ENCODE peak calls at places on chromosomes 6 and 20, in ten cellular contexts. One of them, this sample, is unnamed. For H3K27me3, the result is how much of the 10 kb centered on the place peaks cover.

GRCh38 chr6:27332692-27333641 is 20.9 kb upstream of the POM121L2 start:
- DNase-seq in HepG2: peak
- DNase-seq in uterus: peak
- DNase-seq in endothelial cell of umbilical vein: peak
- DNase-seq in neural progenitor cell: peak
- DNase-seq in body of pancreas: peak
- DNase-seq in left ventricle myocardium inferior: no peak
- DNase-seq in transverse colon: no peak
- DNase-seq in H1: peak
- DNase-seq in psoas muscle: no peak
- DNase-seq in this sample: no peak

GRCh38 chr20:59948828-59949720 is 8.9 kb downstream of the FAM217B start:
- DNase-seq in neural progenitor cell: peak
- DNase-seq in H1: no peak
- DNase-seq in body of pancreas: no peak
- DNase-seq in HepG2: peak
- DNase-seq in psoas muscle: no peak
- DNase-seq in transverse colon: no peak
- DNase-seq in endothelial cell of umbilical vein: peak
- DNase-seq in uterus: no peak
- DNase-seq in left ventricle myocardium inferior: no peak
- DNase-seq in this sample: no peak

GRCh38 chr6:163460307-163460782 is 45.8 kb downstream of the QKI start:
- DNase-seq in HepG2: no peak
- DNase-seq in H1: no peak
- DNase-seq in endothelial cell of umbilical vein: peak
- DNase-seq in psoas muscle: no peak
- DNase-seq in body of pancreas: no peak
- DNase-seq in transverse colon: no peak
- DNase-seq in neural progenitor cell: peak
- DNase-seq in left ventricle myocardium inferior: no peak
- DNase-seq in uterus: no peak
- DNase-seq in this sample: no peak

GRCh38 chr6:137159912-137160311 is 13.5 kb downstream of the IL22RA2 start:
- DNase-seq in HepG2: no peak
- DNase-seq in neural progenitor cell: no peak
- DNase-seq in psoas muscle: no peak
- DNase-seq in uterus: no peak
- DNase-seq in H1: no peak
- DNase-seq in endothelial cell of umbilical vein: no peak
- DNase-seq in left ventricle myocardium inferior: no peak
- DNase-seq in body of pancreas: no peak
- DNase-seq in transverse colon: no peak
- DNase-seq in this sample: no peak

GRCh38 chr20:63767886-63768285 is 28.3 kb downstream of the SLC2A4RG start:
- DNase-seq in body of pancreas: no peak
- DNase-seq in transverse colon: no peak
- DNase-seq in H1: no peak
- DNase-seq in left ventricle myocardium inferior: no peak
- DNase-seq in endothelial cell of umbilical vein: no peak
- DNase-seq in neural progenitor cell: no peak
- DNase-seq in psoas muscle: no peak
- DNase-seq in HepG2: no peak
- DNase-seq in uterus: no peak
- DNase-seq in this sample: no peak

GRCh38 chr6:100886078-100886477 is 4.9 kb upstream of the ASCC3 start:
- DNase-seq in uterus: no peak
- DNase-seq in body of pancreas: no peak
- DNase-seq in HepG2: no peak
- DNase-seq in endothelial cell of umbilical vein: no peak
- DNase-seq in left ventricle myocardium inferior: no peak
- DNase-seq in H1: no peak
- DNase-seq in psoas muscle: no peak
- DNase-seq in transverse colon: no peak
- DNase-seq in neural progenitor cell: no peak
- DNase-seq in this sample: no peak

GRCh38 chr6:96522469-96523009 is 933 bp downstream of the UFL1 start:
- DNase-seq in neural progenitor cell: no peak
- DNase-seq in left ventricle myocardium inferior: no peak
- DNase-seq in endothelial cell of umbilical vein: peak
- DNase-seq in psoas muscle: no peak
- DNase-seq in H1: no peak
- DNase-seq in uterus: no peak
- DNase-seq in transverse colon: no peak
- DNase-seq in body of pancreas: no peak
- DNase-seq in HepG2: peak
- DNase-seq in this sample: no peak

GRCh38 chr6:134170844-134171243 is 118.4 kb upstream of the SLC2A12 start:
- DNase-seq in H1: no peak
- DNase-seq in body of pancreas: no peak
- DNase-seq in uterus: no peak
- DNase-seq in neural progenitor cell: peak
- DNase-seq in transverse colon: no peak
- DNase-seq in HepG2: no peak
- DNase-seq in endothelial cell of umbilical vein: no peak
- DNase-seq in psoas muscle: peak
- DNase-seq in left ventricle myocardium inferior: no peak
- DNase-seq in this sample: no peak

GRCh38 chr6:7978736-7979135 is 68.1 kb upstream of the TXNDC5 start:
- DNase-seq in left ventricle myocardium inferior: no peak
- DNase-seq in uterus: no peak
- DNase-seq in HepG2: no peak
- DNase-seq in transverse colon: no peak
- DNase-seq in endothelial cell of umbilical vein: no peak
- DNase-seq in psoas muscle: no peak
- DNase-seq in body of pancreas: no peak
- DNase-seq in H1: no peak
- DNase-seq in neural progenitor cell: peak
- DNase-seq in this sample: no peak

DNA sequence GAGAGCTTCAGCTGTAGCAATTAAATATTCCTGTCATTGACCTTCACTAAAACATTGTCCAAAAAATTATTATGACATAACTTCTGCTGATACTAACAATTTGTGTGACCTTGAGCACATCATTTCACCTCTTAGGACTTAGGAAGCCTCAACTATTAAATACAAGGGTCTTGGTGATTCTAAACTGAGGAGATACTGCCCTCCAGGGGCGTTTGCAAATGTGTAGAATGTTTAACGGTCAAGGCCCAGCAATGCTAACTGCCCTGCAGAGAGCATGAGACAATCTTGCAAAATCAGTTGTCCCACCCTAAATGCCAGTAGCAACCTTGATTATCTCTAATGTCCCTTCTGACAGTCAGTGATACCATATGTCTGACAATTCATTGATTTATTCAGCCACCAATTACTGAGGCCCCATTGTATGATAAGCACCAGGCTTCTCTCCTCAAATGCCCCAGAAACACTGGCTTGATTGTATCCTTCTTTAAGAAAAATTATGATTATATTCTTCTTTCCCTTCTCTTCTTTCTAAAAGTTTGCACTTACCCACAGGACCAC is 284.1 kb upstream of the PLN start:
- DNase-seq in neural progenitor cell: peak
- DNase-seq in HepG2: peak
- DNase-seq in psoas muscle: no peak
- DNase-seq in endothelial cell of umbilical vein: peak
- DNase-seq in transverse colon: no peak
- DNase-seq in H1: no peak
- DNase-seq in body of pancreas: no peak
- DNase-seq in left ventricle myocardium inferior: no peak
- DNase-seq in uterus: no peak
- DNase-seq in this sample: no peak
- TF ChIP-seq CTCF in neural progenitor cell: peak
- TF ChIP-seq CTCF in HepG2: peak
- TF ChIP-seq CTCF in psoas muscle: peak
- TF ChIP-seq CTCF in endothelial cell of umbilical vein: no peak
- TF ChIP-seq CTCF in transverse colon: no peak
- TF ChIP-seq CTCF in H1: peak
- TF ChIP-seq CTCF in body of pancreas: no peak
- TF ChIP-seq CTCF in left ventricle myocardium inferior: peak
- TF ChIP-seq CTCF in uterus: peak
- TF ChIP-seq CTCF in this sample: peak

GRCh38 chr6:89084542-89084941 is 4.0 kb downstream of the PNRC1 start:
- DNase-seq in transverse colon: no peak
- DNase-seq in HepG2: no peak
- DNase-seq in left ventricle myocardium inferior: no peak
- DNase-seq in endothelial cell of umbilical vein: no peak
- DNase-seq in uterus: no peak
- DNase-seq in H1: no peak
- DNase-seq in neural progenitor cell: no peak
- DNase-seq in body of pancreas: no peak
- DNase-seq in psoas muscle: no peak
- DNase-seq in this sample: no peak
- H3K4me3 ChIP-seq in transverse colon: no peak
- H3K4me3 ChIP-seq in HepG2: no peak
- H3K4me3 ChIP-seq in left ventricle myocardium inferior: peak
- H3K4me3 ChIP-seq in endothelial cell of umbilical vein: no peak
- H3K4me3 ChIP-seq in uterus: no peak
- H3K4me3 ChIP-seq in H1: peak
- H3K4me3 ChIP-seq in neural progenitor cell: peak
- H3K4me3 ChIP-seq in body of pancreas: no peak
- H3K4me3 ChIP-seq in psoas muscle: peak
- H3K4me3 ChIP-seq in this sample: no peak

GRCh38 chr6:166258854-166259276 is 49.3 kb downstream of the PRR18 start:
- DNase-seq in H1: no peak
- DNase-seq in body of pancreas: no peak
- DNase-seq in endothelial cell of umbilical vein: no peak
- DNase-seq in neural progenitor cell: no peak
- DNase-seq in uterus: no peak
- DNase-seq in HepG2: no peak
- DNase-seq in transverse colon: peak
- DNase-seq in left ventricle myocardium inferior: no peak
- DNase-seq in psoas muscle: peak
- DNase-seq in this sample: no peak

GRCh38 chr6:166259296-166259977 is 48.8 kb downstream of the PRR18 start:
- DNase-seq in transverse colon: peak
- DNase-seq in psoas muscle: no peak
- DNase-seq in endothelial cell of umbilical vein: no peak
- DNase-seq in uterus: no peak
- DNase-seq in neural progenitor cell: peak
- DNase-seq in H1: no peak
- DNase-seq in left ventricle myocardium inferior: no peak
- DNase-seq in HepG2: no peak
- DNase-seq in body of pancreas: no peak
- DNase-seq in this sample: peak

GRCh38 chr6:166262738-166263515 is 45.3 kb downstream of the PRR18 start:
- DNase-seq in HepG2: no peak
- DNase-seq in body of pancreas: no peak
- DNase-seq in endothelial cell of umbilical vein: no peak
- DNase-seq in psoas muscle: no peak
- DNase-seq in uterus: no peak
- DNase-seq in left ventricle myocardium inferior: no peak
- DNase-seq in H1: no peak
- DNase-seq in neural progenitor cell: no peak
- DNase-seq in transverse colon: no peak
- DNase-seq in this sample: peak

GRCh38 chr6:166253277-166254229 is 54.6 kb downstream of the PRR18 start:
- DNase-seq in H1: no peak
- DNase-seq in left ventricle myocardium inferior: peak
- DNase-seq in uterus: no peak
- DNase-seq in transverse colon: peak
- DNase-seq in psoas muscle: peak
- DNase-seq in endothelial cell of umbilical vein: no peak
- DNase-seq in HepG2: no peak
- DNase-seq in body of pancreas: no peak
- DNase-seq in neural progenitor cell: peak
- DNase-seq in this sample: no peak

DNA sequence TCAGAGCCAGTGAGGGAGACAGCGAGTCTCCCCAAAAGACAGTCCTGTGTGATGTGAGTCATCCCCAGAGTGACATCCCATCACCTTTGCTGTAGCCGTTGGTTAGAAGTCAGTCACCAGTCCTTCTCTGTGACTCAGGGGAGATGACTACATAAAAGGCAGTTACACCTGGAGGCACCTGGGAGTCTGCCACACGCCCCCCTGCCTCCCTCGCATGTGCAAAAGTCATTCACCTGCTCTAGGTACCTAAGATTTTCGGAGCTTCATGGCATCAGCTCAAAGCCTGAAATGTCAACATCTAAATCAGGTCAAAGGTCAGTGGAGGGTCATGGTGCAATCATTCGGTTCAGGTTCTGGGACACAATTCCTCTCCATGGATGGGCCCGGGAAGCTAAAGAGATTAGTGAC is 50.3 kb downstream of the PRR18 start:
- DNase-seq in psoas muscle: no peak
- DNase-seq in left ventricle myocardium inferior: no peak
- DNase-seq in neural progenitor cell: no peak
- DNase-seq in body of pancreas: no peak
- DNase-seq in HepG2: no peak
- DNase-seq in uterus: no peak
- DNase-seq in H1: no peak
- DNase-seq in endothelial cell of umbilical vein: no peak
- DNase-seq in transverse colon: no peak
- DNase-seq in this sample: no peak
- H3K27me3 ChIP-seq in psoas muscle: under half
- H3K27me3 ChIP-seq in left ventricle myocardium inferior: half or more
- H3K27me3 ChIP-seq in neural progenitor cell: half or more
- H3K27me3 ChIP-seq in body of pancreas: under half
- H3K27me3 ChIP-seq in HepG2: under half
- H3K27me3 ChIP-seq in uterus: under half
- H3K27me3 ChIP-seq in H1: under half
- H3K27me3 ChIP-seq in endothelial cell of umbilical vein: under half
- H3K27me3 ChIP-seq in transverse colon: under half
- H3K27me3 ChIP-seq in this sample: under half

GRCh38 chr20:19688031-19688806 is 69.8 kb upstream of the RIN2 start:
- DNase-seq in neural progenitor cell: peak
- DNase-seq in HepG2: peak
- DNase-seq in uterus: peak
- DNase-seq in left ventricle myocardium inferior: peak
- DNase-seq in endothelial cell of umbilical vein: peak
- DNase-seq in psoas muscle: peak
- DNase-seq in H1: peak
- DNase-seq in transverse colon: peak
- DNase-seq in body of pancreas: peak
- DNase-seq in this sample: peak
- TF ChIP-seq CTCF in neural progenitor cell: peak
- TF ChIP-seq CTCF in HepG2: peak
- TF ChIP-seq CTCF in uterus: peak
- TF ChIP-seq CTCF in left ventricle myocardium inferior: peak
- TF ChIP-seq CTCF in endothelial cell of umbilical vein: peak
- TF ChIP-seq CTCF in psoas muscle: peak
- TF ChIP-seq CTCF in H1: peak
- TF ChIP-seq CTCF in transverse colon: peak
- TF ChIP-seq CTCF in body of pancreas: peak
- TF ChIP-seq CTCF in this sample: peak

DNA sequence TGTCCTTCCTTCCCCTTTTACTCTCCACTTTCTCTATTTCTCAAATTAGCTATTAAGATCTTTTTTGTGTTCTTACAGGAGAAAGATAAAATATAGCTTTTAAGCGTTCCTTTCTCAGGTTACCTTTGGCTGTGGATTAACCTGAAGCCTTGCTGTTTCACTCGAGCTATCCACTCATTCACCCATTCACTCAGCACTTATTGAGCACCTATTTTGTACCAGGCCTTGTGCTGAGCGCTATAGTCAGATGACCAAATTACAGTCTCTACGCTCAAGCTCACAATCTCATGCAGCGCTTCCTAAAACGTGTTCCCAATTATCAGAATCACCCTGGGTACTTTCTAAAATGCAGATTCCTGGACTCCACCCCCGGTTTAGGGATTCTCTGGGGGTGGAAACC is 1.8 kb upstream of the CEP250 start:
- DNase-seq in H1: no peak
- DNase-seq in body of pancreas: no peak
- DNase-seq in neural progenitor cell: no peak
- DNase-seq in HepG2: no peak
- DNase-seq in left ventricle myocardium inferior: no peak
- DNase-seq in uterus: no peak
- DNase-seq in endothelial cell of umbilical vein: no peak
- DNase-seq in transverse colon: no peak
- DNase-seq in psoas muscle: peak
- DNase-seq in this sample: no peak
- H3K4me3 ChIP-seq in H1: peak
- H3K4me3 ChIP-seq in body of pancreas: no peak
- H3K4me3 ChIP-seq in neural progenitor cell: peak
- H3K4me3 ChIP-seq in HepG2: no peak
- H3K4me3 ChIP-seq in left ventricle myocardium inferior: no peak
- H3K4me3 ChIP-seq in uterus: no peak
- H3K4me3 ChIP-seq in endothelial cell of umbilical vein: no peak
- H3K4me3 ChIP-seq in transverse colon: peak
- H3K4me3 ChIP-seq in psoas muscle: peak
- H3K4me3 ChIP-seq in this sample: no peak